ENCODE peak calls at places on chromosome 14, in five cellular contexts. One of them, this sample, is unnamed.

GRCh38 chr14:80705241-80705980 is 236.1 kb downstream of the CEP128 start:
- DNase-seq in ACHN: no peak
- DNase-seq in lower leg skin: no peak
- DNase-seq in A172: no peak
- DNase-seq in CD4-positive, alpha-beta T cell: no peak
- DNase-seq in this sample: no peak

GRCh38 chr14:76924363-76925151 is 98.3 kb downstream of the LRRC74A start:
- DNase-seq in ACHN: no peak
- DNase-seq in lower leg skin: no peak
- DNase-seq in A172: no peak
- DNase-seq in CD4-positive, alpha-beta T cell: peak
- DNase-seq in this sample: peak

GRCh38 chr14:93114068-93114710 is 1.5 kb downstream of the ITPK1 start:
- DNase-seq in ACHN: no peak
- DNase-seq in lower leg skin: no peak
- DNase-seq in A172: no peak
- DNase-seq in CD4-positive, alpha-beta T cell: no peak
- DNase-seq in this sample: peak

GRCh38 chr14:92630367-92630766 is 116.8 kb downstream of the RIN3 start:
- DNase-seq in ACHN: no peak
- DNase-seq in lower leg skin: no peak
- DNase-seq in A172: no peak
- DNase-seq in CD4-positive, alpha-beta T cell: no peak
- DNase-seq in this sample: no peak

GRCh38 chr14:55000381-55000780 is 26.5 kb downstream of the WDHD1 start:
- DNase-seq in ACHN: no peak
- DNase-seq in lower leg skin: no peak
- DNase-seq in A172: no peak
- DNase-seq in CD4-positive, alpha-beta T cell: no peak
- DNase-seq in this sample: no peak

GRCh38 chr14:92603309-92604257 is 90.0 kb downstream of the RIN3 start:
- DNase-seq in ACHN: peak
- DNase-seq in lower leg skin: no peak
- DNase-seq in A172: peak
- DNase-seq in CD4-positive, alpha-beta T cell: peak
- DNase-seq in this sample: no peak

GRCh38 chr14:32370720-32371119 is 41.6 kb downstream of the AKAP6 start:
- DNase-seq in ACHN: peak
- DNase-seq in lower leg skin: no peak
- DNase-seq in A172: peak
- DNase-seq in CD4-positive, alpha-beta T cell: no peak
- DNase-seq in this sample: peak

GRCh38 chr14:56474419-56475022 is 105.1 kb upstream of the TMEM260 start:
- DNase-seq in ACHN: peak
- DNase-seq in lower leg skin: no peak
- DNase-seq in A172: peak
- DNase-seq in CD4-positive, alpha-beta T cell: no peak
- DNase-seq in this sample: peak

GRCh38 chr14:35374273-35374681 is 30.3 kb downstream of the NFKBIA start:
- DNase-seq in ACHN: peak
- DNase-seq in lower leg skin: peak
- DNase-seq in A172: peak
- DNase-seq in CD4-positive, alpha-beta T cell: no peak
- DNase-seq in this sample: peak

GRCh38 chr14:51609251-51609986 is 42.3 kb upstream of the FRMD6 start:
- DNase-seq in ACHN: no peak
- DNase-seq in lower leg skin: no peak
- DNase-seq in A172: no peak
- DNase-seq in CD4-positive, alpha-beta T cell: no peak
- DNase-seq in this sample: no peak

GRCh38 chr14:64685364-64686130 is 18.7 kb upstream of the PLEKHG3 start:
- DNase-seq in ACHN: no peak
- DNase-seq in lower leg skin: no peak
- DNase-seq in A172: no peak
- DNase-seq in CD4-positive, alpha-beta T cell: no peak
- DNase-seq in this sample: no peak

GRCh38 chr14:71355324-71356201 is 448.3 kb downstream of the PCNX1 start:
- DNase-seq in ACHN: no peak
- DNase-seq in lower leg skin: peak
- DNase-seq in A172: no peak
- DNase-seq in CD4-positive, alpha-beta T cell: no peak
- DNase-seq in this sample: no peak

GRCh38 chr14:50762001-50762930 is 68.7 kb downstream of the NIN start:
- DNase-seq in ACHN: no peak
- DNase-seq in lower leg skin: no peak
- DNase-seq in A172: peak
- DNase-seq in CD4-positive, alpha-beta T cell: no peak
- DNase-seq in this sample: no peak

GRCh38 chr14:106209745-106210144 is 683.4 kb downstream of the TMEM121 start:
- DNase-seq in ACHN: no peak
- DNase-seq in lower leg skin: no peak
- DNase-seq in A172: no peak
- DNase-seq in CD4-positive, alpha-beta T cell: peak
- DNase-seq in this sample: no peak

GRCh38 chr14:102696332-102696731 is 80.9 kb upstream of the TRAF3 start:
- DNase-seq in ACHN: no peak
- DNase-seq in lower leg skin: no peak
- DNase-seq in A172: no peak
- DNase-seq in CD4-positive, alpha-beta T cell: no peak
- DNase-seq in this sample: no peak

GRCh38 chr14:54220697-54221431 is 175.9 kb upstream of the CDKN3 start:
- DNase-seq in ACHN: no peak
- DNase-seq in lower leg skin: no peak
- DNase-seq in A172: no peak
- DNase-seq in CD4-positive, alpha-beta T cell: no peak
- DNase-seq in this sample: no peak

GRCh38 chr14:69636051-69636639 is 24.7 kb downstream of the SUSD6 start:
- DNase-seq in ACHN: no peak
- DNase-seq in lower leg skin: no peak
- DNase-seq in A172: no peak
- DNase-seq in CD4-positive, alpha-beta T cell: no peak
- DNase-seq in this sample: no peak